ENCODE peak calls at places on chromosomes 1 and 21, in five cellular contexts. H is cardiac muscle cell, M is fibroblast of the aortic adventitia, J is astrocyte of the cerebellum, C is fibroblast of lung. B is an unnamed sample.

GRCh38 chr21:35565204-35565611 is 495.1 kb downstream of the SETD4 start:
- DNase-seq in H (no peak), M (peak), J (peak), C (peak), B (peak)

GRCh38 chr21:24729568-24729967 is 877.7 kb downstream of the MRPL39 start:
- DNase-seq in H (no peak), M (no peak), J (no peak), C (peak), B (no peak)

GRCh38 chr1:196466656-196467055 is 141.6 kb downstream of the KCNT2 start:
- DNase-seq in H (no peak), M (peak), J (peak), C (peak), B (peak)

GRCh38 chr1:93738926-93739325 is 57.3 kb upstream of the BCAR3 start:
- DNase-seq in H (no peak), M (no peak), J (no peak), C (no peak), B (no peak)

GRCh38 chr1:234611799-234612351 is 1.9 kb upstream of the IRF2BP2 start:
- DNase-seq in H (no peak), M (no peak), J (no peak), C (no peak), B (no peak)

GRCh38 chr1:145956776-145957442 is 908 bp downstream of the LIX1L start:
- DNase-seq in H (no peak), M (peak), J (no peak), C (peak), B (peak)

GRCh38 chr21:44751799-44752636 is 40.6 kb upstream of the TSPEAR start:
- DNase-seq in H (no peak), M (no peak), J (no peak), C (no peak), B (no peak)

GRCh38 chr1:54124472-54124871 is 28.3 kb downstream of the CDCP2 start:
- DNase-seq in H (no peak), M (no peak), J (no peak), C (no peak), B (no peak)

GRCh38 chr1:204051258-204051657 is 21.7 kb upstream of the SOX13 start:
- DNase-seq in H (no peak), M (no peak), J (no peak), C (no peak), B (no peak)

GRCh38 chr1:157136133-157136532 is 2.1 kb downstream of the ETV3 start:
- DNase-seq in H (no peak), M (no peak), J (no peak), C (no peak), B (no peak)

GRCh38 chr1:156291226-156292061 is 4.0 kb downstream of the GLMP start:
- DNase-seq in H (peak), M (peak), J (peak), C (peak), B (peak)

GRCh38 chr1:61397915-61398314 is 315.6 kb downstream of the NFIA start:
- DNase-seq in H (no peak), M (no peak), J (peak), C (peak), B (no peak)

GRCh38 chr21:26881504-26882228 is 36.5 kb upstream of the ADAMTS1 start:
- DNase-seq in H (peak), M (peak), J (peak), C (peak), B (peak)

GRCh38 chr1:162248854-162249535 is 127.7 kb downstream of the SPATA46 start:
- DNase-seq in H (no peak), M (no peak), J (peak), C (peak), B (no peak)

GRCh38 chr21:38997756-38998155 is 185.5 kb downstream of the PSMG1 start:
- DNase-seq in H (no peak), M (no peak), J (no peak), C (no peak), B (no peak)

GRCh38 chr21:32653326-32653901 is 41.2 kb upstream of the CFAP298 start:
- DNase-seq in H (peak), M (peak), J (peak), C (no peak), B (peak)

GRCh38 chr1:31792116-31792515 is 23.7 kb downstream of the SPOCD1 start:
- DNase-seq in H (no peak), M (no peak), J (no peak), C (no peak), B (no peak)

GRCh38 chr1:207219979-207220889 is 101.2 kb upstream of the CD55 start:
- DNase-seq in H (no peak), M (no peak), J (no peak), C (no peak), B (no peak)

DNA sequence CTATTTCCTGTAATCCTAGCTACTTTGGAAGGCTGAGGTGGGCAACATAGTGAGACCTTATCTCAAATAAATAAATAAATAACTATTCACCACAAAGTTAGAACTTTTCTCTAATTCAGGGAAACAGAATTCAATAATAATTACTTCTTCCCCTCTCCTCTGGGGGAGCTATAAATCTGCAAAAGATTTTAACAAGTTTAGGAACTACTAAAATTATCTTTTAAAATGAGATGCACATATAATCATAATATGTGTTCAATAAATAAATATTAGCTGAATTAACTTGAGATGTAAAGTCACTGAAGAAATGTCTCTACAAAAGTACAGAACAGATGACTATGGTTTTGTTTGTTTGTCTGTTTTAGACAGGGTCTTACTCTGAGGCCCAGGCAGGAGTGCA is 14.1 kb downstream of the WDR47 start:
- DNase-seq in H (no peak), M (peak), J (no peak), C (no peak), B (no peak)
- TF ChIP-seq CTCF in H (peak), M (no peak), J (no peak), C (no peak), B (peak)

DNA sequence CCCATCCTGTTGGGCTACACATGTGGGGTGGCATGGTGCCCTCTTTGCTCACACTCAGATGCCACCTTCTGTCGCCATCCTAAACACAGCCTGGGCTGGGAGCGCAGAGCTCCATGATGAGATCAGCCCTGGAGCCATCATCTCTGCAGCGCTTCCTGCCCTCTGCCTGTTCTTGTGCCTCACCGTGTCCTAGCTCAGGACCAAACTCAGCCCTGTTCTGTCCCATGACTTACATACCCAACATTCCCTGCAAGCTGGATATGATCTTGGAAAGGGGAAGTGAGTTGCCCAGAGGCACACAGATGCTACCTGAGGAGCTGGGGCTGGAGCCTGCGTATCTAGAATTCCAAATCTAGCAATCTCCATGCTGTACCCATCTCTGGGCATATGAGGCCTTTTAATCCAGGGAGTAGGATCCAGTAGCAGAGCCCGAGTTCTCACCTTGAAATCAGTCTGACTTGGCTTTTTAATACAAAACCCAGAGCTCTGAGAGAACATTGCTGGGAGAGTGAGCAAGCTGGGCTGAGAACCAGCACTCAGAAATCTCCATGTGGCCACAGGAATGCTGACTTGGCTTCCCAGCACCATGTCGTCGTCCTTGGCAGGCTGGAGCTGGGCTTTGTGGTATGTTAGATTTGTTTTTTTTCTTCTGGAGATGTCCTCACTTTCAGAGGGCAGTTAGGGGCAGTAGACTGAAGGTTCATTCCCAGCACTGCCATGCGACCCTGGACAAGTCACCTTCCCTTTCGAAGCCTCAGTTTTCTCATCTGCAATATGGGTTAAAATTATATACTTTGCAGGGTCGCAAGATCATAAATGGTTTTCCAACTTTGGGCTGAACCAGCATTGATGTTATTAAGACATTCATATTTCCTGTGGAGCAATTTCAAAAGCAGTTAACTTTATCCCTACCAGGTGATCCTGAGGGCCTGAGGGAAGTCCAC is 2.6 kb downstream of the ALPL start:
- DNase-seq in H (no peak), M (peak), J (peak), C (peak), B (peak)
- H3K4me3 ChIP-seq in H (no peak), M (no peak), J (no peak), C (no peak), B (no peak)

DNA sequence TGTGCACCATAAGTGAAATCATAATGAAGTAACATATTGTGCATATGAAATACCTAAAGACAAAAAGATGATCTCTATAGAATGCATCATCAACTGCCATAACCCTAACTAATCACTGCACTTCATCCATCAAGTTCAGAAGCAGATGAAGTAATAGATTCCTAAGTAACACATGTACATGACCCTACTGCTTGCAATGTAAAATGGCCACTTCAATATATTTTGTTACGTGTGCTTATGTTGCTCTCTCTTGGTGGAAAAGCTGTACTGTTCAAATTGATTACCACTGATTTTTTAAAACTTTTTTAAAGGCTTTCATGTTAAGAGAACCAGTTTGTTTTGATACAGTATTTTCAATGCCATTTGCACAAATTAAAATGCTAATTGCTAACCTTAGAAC is 141.8 kb downstream of the TTLL7 start:
- DNase-seq in H (peak), M (peak), J (peak), C (peak), B (peak)
- TF ChIP-seq CTCF in H (peak), M (peak), J (peak), C (peak), B (peak)

GRCh38 chr1:76942549-76942948 is 75.3 kb downstream of the ST6GALNAC5 start:
- DNase-seq in H (no peak), M (peak), J (no peak), C (peak), B (peak)

GRCh38 chr1:76938304-76938703 is 71.0 kb downstream of the ST6GALNAC5 start:
- DNase-seq in H (no peak), M (no peak), J (no peak), C (no peak), B (no peak)

GRCh38 chr1:76940586-76941335 is 73.5 kb downstream of the ST6GALNAC5 start:
- DNase-seq in H (no peak), M (no peak), J (no peak), C (no peak), B (no peak)

GRCh38 chr1:76939817-76940216 is 72.5 kb downstream of the ST6GALNAC5 start:
- DNase-seq in H (no peak), M (no peak), J (no peak), C (no peak), B (no peak)

GRCh38 chr1:76939107-76939816 is 72.0 kb downstream of the ST6GALNAC5 start:
- DNase-seq in H (peak), M (peak), J (peak), C (peak), B (peak)
- H3K4me3 ChIP-seq in H (no peak), M (no peak), J (no peak), C (no peak), B (no peak)

GRCh38 chr1:155003227-155003765 is 694 bp downstream of the ZBTB7B start:
- DNase-seq in H (peak), M (no peak), J (no peak), C (peak), B (no peak)
- TF ChIP-seq CTCF in H (no peak), M (no peak), J (no peak), C (no peak), B (no peak)

GRCh38 chr1:46682064-46682463 is 10.4 kb downstream of the TEX38 start:
- DNase-seq in H (no peak), M (no peak), J (no peak), C (no peak), B (no peak)
- H3K4me3 ChIP-seq in H (no peak), M (no peak), J (no peak), C (no peak), B (no peak)

GRCh38 chr1:63054184-63054583 is 268.2 kb upstream of the FOXD3 start:
- DNase-seq in H (no peak), M (no peak), J (no peak), C (no peak), B (no peak)

GRCh38 chr1:63051356-63051755 is 267.4 kb downstream of the ATG4C start:
- DNase-seq in H (no peak), M (no peak), J (no peak), C (no peak), B (no peak)

GRCh38 chr1:63049135-63049534 is 265.2 kb downstream of the ATG4C start:
- DNase-seq in H (no peak), M (no peak), J (no peak), C (no peak), B (no peak)

GRCh38 chr1:63046539-63046938 is 262.6 kb downstream of the ATG4C start:
- DNase-seq in H (no peak), M (no peak), J (no peak), C (no peak), B (no peak)

GRCh38 chr1:63051886-63052285 is 268.0 kb downstream of the ATG4C start:
- DNase-seq in H (no peak), M (no peak), J (no peak), C (no peak), B (no peak)
- TF ChIP-seq CTCF in H (no peak), M (no peak), J (no peak), C (no peak), B (no peak)

DNA sequence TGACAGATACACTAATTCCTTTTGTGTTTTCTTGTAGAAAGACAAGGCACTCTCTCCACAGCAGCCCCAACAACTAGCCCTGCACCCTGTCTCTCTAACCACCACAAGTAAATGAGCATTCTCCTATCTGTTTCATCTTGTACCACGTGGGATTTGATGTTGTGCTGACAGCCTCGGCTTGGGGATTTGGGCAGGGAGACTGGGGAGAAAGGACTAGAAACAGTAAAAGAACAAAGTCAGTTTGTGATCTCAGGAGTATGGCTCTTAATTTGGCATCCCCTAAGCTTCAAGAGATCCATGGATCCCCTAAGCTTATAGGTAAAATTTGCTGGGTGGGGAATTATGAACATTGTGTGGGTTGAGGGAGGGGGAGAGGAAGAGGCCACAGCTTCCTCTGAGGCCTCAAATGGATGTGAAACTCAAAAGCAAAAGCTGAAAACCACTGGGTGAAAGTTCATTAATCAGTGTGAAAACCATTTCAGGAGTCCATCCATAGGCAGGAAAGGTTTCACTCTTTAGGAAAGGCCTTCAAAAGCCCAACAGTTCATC is 3.1 kb downstream of the C1orf162 start:
- DNase-seq in H (no peak), M (no peak), J (no peak), C (no peak), B (no peak)
- H3K4me3 ChIP-seq in H (no peak), M (no peak), J (no peak), C (no peak), B (no peak)